ENCODE peak calls at places on chromosomes 7 and 10, in four cellular contexts. Z, U, D and A are unnamed samples.

GRCh38 chr10:91295346-91295745 is 74.9 kb downstream of the PCGF5 start:
- DNase-seq in Z (no peak), U (no peak), D (no peak), A (no peak)

GRCh38 chr10:132438091-132439024 is 41.4 kb downstream of the PWWP2B start:
- DNase-seq in Z (no peak), U (no peak), D (no peak), A (no peak)

GRCh38 chr7:2355079-2356008 is 717 bp downstream of the EIF3B start:
- DNase-seq in Z (no peak), U (no peak), D (peak), A (peak)

GRCh38 chr7:83677180-83677866 is 28.4 kb upstream of the SEMA3E start:
- DNase-seq in Z (no peak), U (no peak), D (peak), A (no peak)

GRCh38 chr7:158270856-158271413 is 316.7 kb downstream of the PTPRN2 start:
- DNase-seq in Z (no peak), U (no peak), D (no peak), A (no peak)

GRCh38 chr10:96441126-96441905 is 72.4 kb downstream of the TLL2 start:
- DNase-seq in Z (no peak), U (no peak), D (no peak), A (no peak)

GRCh38 chr10:78165617-78166016 is 132.0 kb downstream of the RPS24 start:
- DNase-seq in Z (no peak), U (no peak), D (no peak), A (no peak)

GRCh38 chr10:14601872-14602725 is 172.6 kb downstream of the FAM107B start:
- DNase-seq in Z (peak), U (no peak), D (peak), A (no peak)

GRCh38 chr10:14089556-14090297 is 241.0 kb downstream of the FRMD4A start:
- DNase-seq in Z (no peak), U (no peak), D (no peak), A (no peak)

GRCh38 chr7:47647213-47647985 is 65.5 kb upstream of the TNS3 start:
- DNase-seq in Z (no peak), U (no peak), D (no peak), A (no peak)

GRCh38 chr10:35340975-35341374 is 4.7 kb downstream of the CCNY start:
- DNase-seq in Z (no peak), U (no peak), D (no peak), A (no peak)

GRCh38 chr10:25555865-25556264 is 378.2 kb upstream of the MYO3A start:
- DNase-seq in Z (no peak), U (no peak), D (no peak), A (no peak)

GRCh38 chr10:110151467-110151866 is 55.9 kb upstream of the MXI1 start:
- DNase-seq in Z (no peak), U (no peak), D (no peak), A (no peak)

GRCh38 chr7:28316489-28316888 is 95.8 kb upstream of the CREB5 start:
- DNase-seq in Z (no peak), U (no peak), D (peak), A (no peak)

GRCh38 chr7:23664122-23664521 is 15.9 kb upstream of the FAM221A start:
- DNase-seq in Z (no peak), U (no peak), D (no peak), A (no peak)

GRCh38 chr7:137324796-137325700 is 18.5 kb downstream of the PTN start:
- DNase-seq in Z (no peak), U (no peak), D (no peak), A (no peak)

GRCh38 chr10:43980313-43980712 is 331.6 kb upstream of the ZNF32 start:
- DNase-seq in Z (no peak), U (no peak), D (no peak), A (no peak)

GRCh38 chr10:55212051-55212450 is 411.0 kb upstream of the PCDH15 start:
- DNase-seq in Z (no peak), U (no peak), D (no peak), A (no peak)

GRCh38 chr7:116653646-116654045 is 18.4 kb upstream of the MET start:
- DNase-seq in Z (no peak), U (no peak), D (no peak), A (no peak)

GRCh38 chr10:121672733-121673132 is 74.5 kb upstream of the FGFR2 start:
- DNase-seq in Z (no peak), U (no peak), D (no peak), A (no peak)

GRCh38 chr7:112521942-112522341 is 41.2 kb downstream of the LSMEM1 start:
- DNase-seq in Z (no peak), U (no peak), D (no peak), A (no peak)

GRCh38 chr7:116876664-116877442 is 14.5 kb downstream of the CAPZA2 start:
- DNase-seq in Z (peak), U (peak), D (no peak), A (peak)

GRCh38 chr10:102131286-102132170 is 1.3 kb upstream of the PPRC1 start:
- DNase-seq in Z (no peak), U (no peak), D (no peak), A (no peak)

GRCh38 chr7:157467496-157468212 is 130.8 kb downstream of the DNAJB6 start:
- DNase-seq in Z (no peak), U (peak), D (no peak), A (peak)

GRCh38 chr10:110863956-110864355 is 7.8 kb upstream of the PDCD4 start:
- DNase-seq in Z (no peak), U (no peak), D (no peak), A (no peak)

GRCh38 chr10:99522511-99523250 is 10.1 kb upstream of the NKX2-3 start:
- DNase-seq in Z (no peak), U (no peak), D (no peak), A (no peak)

GRCh38 chr10:53403688-53404087 is 631.1 kb upstream of the MBL2 start:
- DNase-seq in Z (no peak), U (peak), D (no peak), A (peak)

GRCh38 chr10:101535949-101536348 is 52.1 kb downstream of the POLL start:
- DNase-seq in Z (no peak), U (no peak), D (no peak), A (no peak)